ENCODE peak calls at places on chromosomes 3 and 15, in seven cellular contexts. X is HepG2, S is left ventricle myocardium inferior, Z is lung, P is gastrocnemius medialis, C is fibroblast of lung, T is breast epithelium. V is an unnamed sample. For H3K4me1 and H3K9me3, the result is how much of the 10 kb centered on the place peaks cover.

GRCh38 chr3:195123196-195123805 is 147.7 kb downstream of the XXYLT1 start:
- DNase-seq in C (peak), X (no peak), P (no peak), T (no peak), S (no peak), Z (no peak), V (no peak)

GRCh38 chr3:101643861-101644613 is 32.9 kb downstream of the ZBTB11 start:
- DNase-seq in Z (no peak), T (no peak), S (no peak), C (peak), P (no peak), X (no peak), V (no peak)

GRCh38 chr3:195154793-195155535 is 116.0 kb downstream of the XXYLT1 start:
- DNase-seq in T (peak), P (peak), C (peak), X (peak), Z (peak), S (peak), V (peak)

GRCh38 chr15:35697549-35698299 is 151.8 kb upstream of the DPH6 start:
- DNase-seq in X (no peak), P (no peak), S (no peak), Z (no peak), C (peak), T (no peak), V (no peak)

GRCh38 chr15:78073026-78073425 is 4.5 kb downstream of the TBC1D2B start:
- DNase-seq in C (no peak), X (no peak), P (no peak), Z (no peak), T (no peak), S (no peak), V (no peak)

GRCh38 chr3:86929046-86929445 is 61.9 kb downstream of the VGLL3 start:
- DNase-seq in C (peak), P (no peak), Z (no peak), T (no peak), S (no peak), X (no peak), V (no peak)

GRCh38 chr15:77144028-77144427 is 73.1 kb upstream of the TSPAN3 start:
- DNase-seq in T (no peak), Z (no peak), C (peak), S (no peak), P (no peak), X (no peak), V (no peak)

GRCh38 chr15:66287461-66288055 is 5.8 kb upstream of the DIS3L start:
- DNase-seq in P (no peak), C (no peak), S (no peak), Z (no peak), T (no peak), X (no peak), V (no peak)

GRCh38 chr15:96851613-96852012 is 521.1 kb downstream of the NR2F2 start:
- DNase-seq in Z (no peak), C (peak), S (no peak), X (no peak), T (no peak), P (no peak), V (no peak)

GRCh38 chr15:41955100-41955499 is 17.3 kb downstream of the EHD4 start:
- DNase-seq in P (no peak), T (no peak), Z (no peak), C (no peak), S (no peak), X (no peak), V (no peak)

GRCh38 chr15:52464040-52464439 is 64.6 kb downstream of the MYO5A start:
- DNase-seq in T (no peak), S (no peak), Z (no peak), P (no peak), C (no peak), X (no peak), V (no peak)

GRCh38 chr15:52464478-52464877 is 64.2 kb downstream of the MYO5A start:
- DNase-seq in C (no peak), X (no peak), P (no peak), T (no peak), Z (no peak), S (no peak), V (no peak)

GRCh38 chr15:52466134-52466701 is 62.5 kb downstream of the MYO5A start:
- DNase-seq in T (no peak), P (no peak), Z (no peak), S (peak), X (no peak), C (peak), V (peak)

GRCh38 chr15:52462806-52463360 is 65.8 kb downstream of the MYO5A start:
- DNase-seq in T (no peak), C (no peak), Z (no peak), P (no peak), X (no peak), S (no peak), V (no peak)

GRCh38 chr15:52463638-52464037 is 65.0 kb downstream of the MYO5A start:
- DNase-seq in C (peak), P (no peak), S (no peak), Z (no peak), X (no peak), T (no peak), V (no peak)
- TF ChIP-seq CTCF in C (no peak), P (no peak), S (peak), Z (no peak), X (peak), T (no peak), V (peak)

DNA sequence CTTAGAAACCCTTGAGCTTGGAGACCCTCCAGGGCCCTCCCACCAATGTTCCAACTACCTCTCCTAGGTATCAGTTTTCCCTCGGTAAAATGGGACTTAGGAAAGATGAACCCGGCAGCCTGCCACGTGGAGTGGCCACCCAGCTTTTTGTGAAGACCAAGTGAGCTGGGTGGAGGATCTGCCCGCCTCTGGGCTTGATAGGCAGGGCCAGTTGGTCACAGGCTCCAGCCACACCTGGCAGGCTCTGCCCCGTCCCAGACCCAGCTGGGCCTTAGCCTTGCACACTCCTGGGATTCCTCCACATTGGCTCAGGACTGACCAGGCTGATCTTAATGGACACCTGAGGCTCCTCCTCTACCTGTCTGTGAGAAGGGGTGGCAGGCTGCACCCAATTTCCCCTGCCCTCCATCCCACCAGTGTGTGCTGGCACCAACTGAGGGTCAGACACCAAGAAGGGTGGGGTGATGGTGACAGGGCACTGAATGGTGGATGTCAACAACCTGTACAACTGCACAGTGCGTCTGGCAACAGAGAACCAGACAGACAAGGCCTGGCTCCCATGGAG is 761 bp upstream of the GRIP2 start:
- DNase-seq in S (no peak), T (no peak), C (no peak), Z (no peak), X (no peak), P (peak), V (peak)
- H3K4me1 ChIP-seq in S (half or more), T (under half), C (under half), Z (under half), X (under half), P (half or more), V (half or more)

GRCh38 chr3:93934366-93935046 is 39.2 kb downstream of the PROS1 start:
- DNase-seq in X (no peak), C (no peak), S (no peak), T (no peak), P (no peak), Z (no peak), V (no peak)
- H3K9me3 ChIP-seq in X (under half), C (under half), S (under half), T (under half), P (under half), Z (under half), V (under half)

GRCh38 chr3:172394692-172395091 is 53.6 kb downstream of the GHSR start:
- DNase-seq in Z (no peak), X (no peak), S (no peak), T (no peak), C (no peak), P (no peak), V (no peak)
- TF ChIP-seq CTCF in Z (no peak), X (no peak), S (no peak), T (no peak), C (no peak), P (no peak), V (no peak)

GRCh38 chr15:70196314-70197291 is 98.9 kb upstream of the TLE3 start:
- DNase-seq in C (peak), P (peak), T (peak), S (no peak), Z (peak), X (peak), V (peak)
- H3K4me1 ChIP-seq in C (under half), P (under half), T (under half), S (under half), Z (under half), X (half or more), V (under half)

V was measured in psoas muscle.